ENCODE peak calls at places on chromosomes 5 and 9, in six cellular contexts. One of them, this sample, is unnamed.

GRCh38 chr5:108615216-108615615 is 132.5 kb upstream of the FER start:
- DNase-seq in tibial nerve: no peak
- DNase-seq in spleen: no peak
- DNase-seq in WERI-Rb-1: no peak
- DNase-seq in psoas muscle: no peak
- DNase-seq in hepatocyte: no peak
- DNase-seq in this sample: no peak

GRCh38 chr5:5277118-5277517 is 137.0 kb downstream of the ADAMTS16 start:
- DNase-seq in tibial nerve: no peak
- DNase-seq in spleen: no peak
- DNase-seq in WERI-Rb-1: no peak
- DNase-seq in psoas muscle: no peak
- DNase-seq in hepatocyte: no peak
- DNase-seq in this sample: no peak

GRCh38 chr9:108755979-108756378 is 99.8 kb downstream of the ACTL7B start:
- DNase-seq in tibial nerve: no peak
- DNase-seq in spleen: no peak
- DNase-seq in WERI-Rb-1: no peak
- DNase-seq in psoas muscle: no peak
- DNase-seq in hepatocyte: no peak
- DNase-seq in this sample: no peak

GRCh38 chr9:6194934-6195333 is 20.7 kb upstream of the IL33 start:
- DNase-seq in tibial nerve: no peak
- DNase-seq in spleen: no peak
- DNase-seq in WERI-Rb-1: no peak
- DNase-seq in psoas muscle: no peak
- DNase-seq in hepatocyte: no peak
- DNase-seq in this sample: no peak

GRCh38 chr9:123828449-123828848 is 101.5 kb downstream of the DENND1A start:
- DNase-seq in tibial nerve: no peak
- DNase-seq in spleen: no peak
- DNase-seq in WERI-Rb-1: no peak
- DNase-seq in psoas muscle: no peak
- DNase-seq in hepatocyte: no peak
- DNase-seq in this sample: no peak

GRCh38 chr5:113081881-113082546 is 105.4 kb downstream of the DCP2 start:
- DNase-seq in tibial nerve: no peak
- DNase-seq in spleen: no peak
- DNase-seq in WERI-Rb-1: no peak
- DNase-seq in psoas muscle: no peak
- DNase-seq in hepatocyte: no peak
- DNase-seq in this sample: no peak

GRCh38 chr5:107455111-107455544 is 215.6 kb downstream of the EFNA5 start:
- DNase-seq in tibial nerve: no peak
- DNase-seq in spleen: no peak
- DNase-seq in WERI-Rb-1: no peak
- DNase-seq in psoas muscle: no peak
- DNase-seq in hepatocyte: no peak
- DNase-seq in this sample: no peak

GRCh38 chr5:34930527-34930844 is 1.1 kb downstream of the DNAJC21 start:
- DNase-seq in tibial nerve: no peak
- DNase-seq in spleen: no peak
- DNase-seq in WERI-Rb-1: no peak
- DNase-seq in psoas muscle: no peak
- DNase-seq in hepatocyte: no peak
- DNase-seq in this sample: peak

GRCh38 chr5:109823597-109823996 is 133.9 kb downstream of the MAN2A1 start:
- DNase-seq in tibial nerve: no peak
- DNase-seq in spleen: no peak
- DNase-seq in WERI-Rb-1: no peak
- DNase-seq in psoas muscle: no peak
- DNase-seq in hepatocyte: no peak
- DNase-seq in this sample: no peak

GRCh38 chr9:135804588-135805421 is 102.5 kb downstream of the CAMSAP1 start:
- DNase-seq in tibial nerve: no peak
- DNase-seq in spleen: no peak
- DNase-seq in WERI-Rb-1: no peak
- DNase-seq in psoas muscle: no peak
- DNase-seq in hepatocyte: no peak
- DNase-seq in this sample: no peak

GRCh38 chr5:139708877-139709586 is 60.9 kb downstream of the CXXC5 start:
- DNase-seq in tibial nerve: no peak
- DNase-seq in spleen: peak
- DNase-seq in WERI-Rb-1: peak
- DNase-seq in psoas muscle: peak
- DNase-seq in hepatocyte: peak
- DNase-seq in this sample: no peak

GRCh38 chr9:132160802-132161742 is 786 bp upstream of the NTNG2 start:
- DNase-seq in tibial nerve: peak
- DNase-seq in spleen: peak
- DNase-seq in WERI-Rb-1: peak
- DNase-seq in psoas muscle: peak
- DNase-seq in hepatocyte: peak
- DNase-seq in this sample: no peak

GRCh38 chr9:101536351-101536750 is 2.7 kb downstream of the RNF20 start:
- DNase-seq in tibial nerve: no peak
- DNase-seq in spleen: no peak
- DNase-seq in WERI-Rb-1: no peak
- DNase-seq in psoas muscle: no peak
- DNase-seq in hepatocyte: no peak
- DNase-seq in this sample: no peak

GRCh38 chr5:62354028-62354874 is 48.2 kb downstream of the KIF2A start:
- DNase-seq in tibial nerve: peak
- DNase-seq in spleen: no peak
- DNase-seq in WERI-Rb-1: no peak
- DNase-seq in psoas muscle: no peak
- DNase-seq in hepatocyte: peak
- DNase-seq in this sample: no peak

GRCh38 chr9:136011376-136011702 is 50.2 kb upstream of the UBAC1 start:
- DNase-seq in tibial nerve: no peak
- DNase-seq in spleen: peak
- DNase-seq in WERI-Rb-1: no peak
- DNase-seq in psoas muscle: no peak
- DNase-seq in hepatocyte: no peak
- DNase-seq in this sample: no peak

GRCh38 chr9:37639109-37639748 is 11.5 kb upstream of the FRMPD1 start:
- DNase-seq in tibial nerve: no peak
- DNase-seq in spleen: no peak
- DNase-seq in WERI-Rb-1: no peak
- DNase-seq in psoas muscle: no peak
- DNase-seq in hepatocyte: no peak
- DNase-seq in this sample: no peak

GRCh38 chr5:98916540-98916939 is 12.3 kb downstream of the CHD1 start:
- DNase-seq in tibial nerve: no peak
- DNase-seq in spleen: no peak
- DNase-seq in WERI-Rb-1: no peak
- DNase-seq in psoas muscle: no peak
- DNase-seq in hepatocyte: no peak
- DNase-seq in this sample: no peak

GRCh38 chr5:13993926-13994325 is 49.4 kb upstream of the DNAH5 start:
- DNase-seq in tibial nerve: no peak
- DNase-seq in spleen: no peak
- DNase-seq in WERI-Rb-1: no peak
- DNase-seq in psoas muscle: no peak
- DNase-seq in hepatocyte: no peak
- DNase-seq in this sample: no peak

GRCh38 chr9:110700953-110701352 is 32.4 kb downstream of the MUSK start:
- DNase-seq in tibial nerve: no peak
- DNase-seq in spleen: no peak
- DNase-seq in WERI-Rb-1: no peak
- DNase-seq in psoas muscle: no peak
- DNase-seq in hepatocyte: no peak
- DNase-seq in this sample: no peak

GRCh38 chr5:7244208-7244607 is 151.7 kb upstream of the ADCY2 start:
- DNase-seq in tibial nerve: no peak
- DNase-seq in spleen: no peak
- DNase-seq in WERI-Rb-1: no peak
- DNase-seq in psoas muscle: no peak
- DNase-seq in hepatocyte: no peak
- DNase-seq in this sample: no peak

GRCh38 chr9:113416149-113416726 is 5.7 kb downstream of the C9orf43 start:
- DNase-seq in tibial nerve: no peak
- DNase-seq in spleen: no peak
- DNase-seq in WERI-Rb-1: no peak
- DNase-seq in psoas muscle: no peak
- DNase-seq in hepatocyte: no peak
- DNase-seq in this sample: no peak

GRCh38 chr5:55427157-55427556 is 107.6 kb downstream of the PLPP1 start:
- DNase-seq in tibial nerve: no peak
- DNase-seq in spleen: no peak
- DNase-seq in WERI-Rb-1: no peak
- DNase-seq in psoas muscle: no peak
- DNase-seq in hepatocyte: peak
- DNase-seq in this sample: peak

GRCh38 chr9:9919174-9919573 is 693.6 kb downstream of the PTPRD start:
- DNase-seq in tibial nerve: no peak
- DNase-seq in spleen: no peak
- DNase-seq in WERI-Rb-1: no peak
- DNase-seq in psoas muscle: no peak
- DNase-seq in hepatocyte: no peak
- DNase-seq in this sample: no peak

GRCh38 chr9:92392690-92393089 is 11.7 kb downstream of the OGN start:
- DNase-seq in tibial nerve: no peak
- DNase-seq in spleen: no peak
- DNase-seq in WERI-Rb-1: no peak
- DNase-seq in psoas muscle: no peak
- DNase-seq in hepatocyte: no peak
- DNase-seq in this sample: no peak

DNA sequence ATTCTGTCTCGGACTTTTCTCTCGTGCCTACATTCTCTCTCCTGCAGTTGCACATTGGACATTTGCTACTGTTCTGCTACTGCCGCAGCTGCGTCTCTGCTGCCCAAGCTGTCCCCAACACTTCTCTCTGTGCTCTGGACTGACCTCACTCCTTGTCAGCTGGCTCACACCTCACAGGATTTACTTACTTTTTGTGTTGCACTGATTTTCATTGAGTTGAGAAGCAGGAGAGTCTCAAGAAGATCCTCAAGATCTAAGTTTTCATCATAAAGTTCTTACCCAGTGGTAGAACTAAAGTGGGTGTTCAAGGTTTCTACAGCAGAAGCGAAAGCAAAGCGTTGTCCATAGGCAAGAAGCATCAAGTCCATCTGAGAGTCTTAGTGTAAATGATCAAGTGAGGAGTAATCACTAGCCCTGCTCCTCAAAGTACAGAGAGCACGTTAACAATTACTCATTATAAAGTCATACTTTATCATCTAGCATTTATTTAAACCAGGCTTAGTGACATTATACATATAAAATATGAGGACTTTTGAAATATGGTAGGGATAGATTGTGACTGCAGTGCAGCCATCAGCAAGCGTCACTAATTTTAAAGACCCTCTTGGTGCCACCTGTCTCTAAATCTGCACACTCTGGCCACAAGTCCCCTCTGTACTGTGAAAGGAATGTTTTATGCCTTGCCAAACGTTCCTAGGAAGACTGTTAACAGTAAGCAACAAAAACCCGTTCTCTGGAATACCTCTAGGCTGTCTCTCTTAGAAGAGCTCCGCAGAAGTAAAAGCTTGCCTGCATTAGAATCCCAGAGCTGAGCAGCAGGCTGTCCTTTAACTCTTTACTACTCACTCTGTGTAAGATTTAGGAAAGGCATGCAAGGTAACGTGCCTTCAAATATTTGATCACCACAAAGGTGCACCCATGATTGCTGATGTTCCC is 53.6 kb upstream of the C9orf72 start:
- DNase-seq in tibial nerve: no peak
- DNase-seq in spleen: no peak
- DNase-seq in WERI-Rb-1: no peak
- DNase-seq in psoas muscle: no peak
- DNase-seq in hepatocyte: no peak
- DNase-seq in this sample: no peak
- H3K4me3 ChIP-seq in tibial nerve: no peak
- H3K4me3 ChIP-seq in spleen: no peak
- H3K4me3 ChIP-seq in WERI-Rb-1: no peak
- H3K4me3 ChIP-seq in psoas muscle: no peak
- H3K4me3 ChIP-seq in hepatocyte: no peak
- H3K4me3 ChIP-seq in this sample: no peak

DNA sequence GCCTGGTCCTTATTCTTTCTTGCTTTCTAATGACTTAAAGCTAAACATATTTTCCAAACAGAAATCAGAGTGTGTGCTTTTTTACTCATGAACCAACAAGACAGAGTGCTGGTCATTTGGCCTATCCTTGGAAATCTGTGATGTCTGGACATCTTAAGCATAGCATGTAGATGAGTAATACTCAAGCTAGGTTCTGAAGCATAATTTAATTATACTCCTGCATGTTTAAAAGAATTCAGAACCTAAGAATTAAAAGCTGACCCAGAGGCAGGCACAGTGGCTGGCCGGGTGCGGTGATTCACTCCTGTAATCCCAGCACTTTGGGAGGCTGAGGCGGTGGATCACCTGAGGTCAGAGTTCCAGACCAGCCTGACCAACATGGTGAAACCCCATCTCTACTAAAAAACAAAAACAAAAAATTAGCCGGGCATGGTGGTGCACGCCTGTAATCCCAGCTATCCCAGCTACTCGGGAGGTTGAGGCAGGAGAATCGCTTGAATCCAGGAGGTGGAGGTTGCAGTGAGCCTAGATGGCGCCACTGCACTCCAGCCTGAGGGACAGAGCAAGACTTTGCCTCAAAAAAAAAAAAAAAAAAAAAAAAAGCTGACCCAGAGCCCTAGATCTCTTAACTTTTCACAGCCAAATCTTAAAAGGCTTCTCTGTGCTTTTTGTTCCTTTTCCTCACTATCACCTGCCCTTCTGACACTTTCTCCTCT is 16.2 kb upstream of the TJP2 start:
- DNase-seq in tibial nerve: no peak
- DNase-seq in spleen: no peak
- DNase-seq in WERI-Rb-1: no peak
- DNase-seq in psoas muscle: no peak
- DNase-seq in hepatocyte: no peak
- DNase-seq in this sample: no peak
- TF ChIP-seq CTCF in tibial nerve: no peak
- TF ChIP-seq CTCF in spleen: no peak
- TF ChIP-seq CTCF in WERI-Rb-1: peak
- TF ChIP-seq CTCF in psoas muscle: no peak
- TF ChIP-seq CTCF in hepatocyte: no peak
- TF ChIP-seq CTCF in this sample: no peak

GRCh38 chr5:56977822-56978221 is 25.9 kb upstream of the MIER3 start:
- DNase-seq in tibial nerve: no peak
- DNase-seq in spleen: no peak
- DNase-seq in WERI-Rb-1: no peak
- DNase-seq in psoas muscle: no peak
- DNase-seq in hepatocyte: no peak
- DNase-seq in this sample: no peak
- H3K4me3 ChIP-seq in tibial nerve: no peak
- H3K4me3 ChIP-seq in spleen: no peak
- H3K4me3 ChIP-seq in WERI-Rb-1: no peak
- H3K4me3 ChIP-seq in psoas muscle: no peak
- H3K4me3 ChIP-seq in hepatocyte: no peak
- H3K4me3 ChIP-seq in this sample: no peak

DNA sequence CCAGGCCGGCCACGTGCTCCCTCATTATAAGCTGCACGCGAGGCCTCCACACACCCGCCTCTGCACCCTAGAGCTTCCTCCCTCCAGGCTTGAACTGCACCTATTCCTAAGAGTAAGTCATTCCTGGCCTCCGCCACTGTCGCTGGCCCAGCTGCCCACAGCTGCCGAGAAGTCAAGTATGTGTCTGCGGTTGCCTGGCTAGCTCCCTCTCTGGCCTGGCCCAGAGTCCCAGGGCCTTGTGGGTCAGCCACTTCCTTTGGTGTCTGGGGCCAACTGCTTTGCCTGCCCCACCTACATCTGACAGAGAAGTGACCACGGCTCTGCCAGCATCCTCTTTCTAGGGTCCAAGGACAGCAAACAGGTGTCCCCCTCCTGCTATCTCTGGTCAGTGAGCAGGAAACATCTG is 18.3 kb downstream of the ABO start:
- DNase-seq in tibial nerve: no peak
- DNase-seq in spleen: no peak
- DNase-seq in WERI-Rb-1: no peak
- DNase-seq in psoas muscle: no peak
- DNase-seq in hepatocyte: no peak
- DNase-seq in this sample: no peak
- TF ChIP-seq CTCF in tibial nerve: no peak
- TF ChIP-seq CTCF in spleen: no peak
- TF ChIP-seq CTCF in WERI-Rb-1: no peak
- TF ChIP-seq CTCF in psoas muscle: no peak
- TF ChIP-seq CTCF in hepatocyte: no peak
- TF ChIP-seq CTCF in this sample: no peak